ENCODE peak calls at places on chromosomes 11 and 22, in nine cellular contexts. W, H, K, A, U, V, R, F and M are unnamed samples.

GRCh38 chr22:22099833-22100812 is 117.5 kb upstream of the TOP3B start:
- DNase-seq in W (no peak), H (no peak), K (no peak), A (peak), U (no peak), V (no peak), R (no peak), F (peak), M (peak)

GRCh38 chr11:91075032-91075695 is 852.3 kb upstream of the CHORDC1 start:
- DNase-seq in W (no peak), H (no peak), K (no peak), A (no peak), U (no peak), V (no peak), R (no peak), F (no peak), M (no peak)

GRCh38 chr11:131408011-131408640 is 37.7 kb downstream of the NTM start:
- DNase-seq in W (peak), H (peak), K (peak), A (peak), U (no peak), V (no peak), R (peak), F (peak), M (no peak)

GRCh38 chr11:43918662-43919061 is 23.8 kb upstream of the C11orf96 start:
- DNase-seq in W (no peak), H (no peak), K (no peak), A (no peak), U (no peak), V (no peak), R (no peak), F (no peak), M (no peak)

GRCh38 chr22:49398646-49399045 is 429.0 kb downstream of the BRD1 start:
- DNase-seq in W (no peak), H (no peak), K (no peak), A (no peak), U (no peak), V (peak), R (peak), F (no peak), M (no peak)

GRCh38 chr22:17501679-17502285 is 61.5 kb upstream of the SLC25A18 start:
- DNase-seq in W (peak), H (peak), K (peak), A (peak), U (peak), V (no peak), R (no peak), F (peak), M (peak)

GRCh38 chr11:131549099-131549498 is 178.7 kb downstream of the NTM start:
- DNase-seq in W (no peak), H (no peak), K (no peak), A (no peak), U (no peak), V (no peak), R (no peak), F (no peak), M (no peak)

GRCh38 chr11:118789501-118790356 is 1.2 kb downstream of the DDX6 start:
- DNase-seq in W (peak), H (no peak), K (no peak), A (peak), U (peak), V (no peak), R (no peak), F (peak), M (peak)

GRCh38 chr11:12952094-12952493 is 57.0 kb upstream of the RASSF10 start:
- DNase-seq in W (no peak), H (no peak), K (no peak), A (no peak), U (no peak), V (no peak), R (no peak), F (no peak), M (no peak)

GRCh38 chr11:28518825-28519224 is 410.6 kb downstream of the METTL15 start:
- DNase-seq in W (no peak), H (no peak), K (no peak), A (no peak), U (no peak), V (no peak), R (no peak), F (no peak), M (no peak)

GRCh38 chr11:115963170-115963569 is 459.0 kb upstream of the CADM1 start:
- DNase-seq in W (no peak), H (no peak), K (no peak), A (no peak), U (no peak), V (no peak), R (no peak), F (peak), M (no peak)

GRCh38 chr11:111714522-111714921 is 51.7 kb downstream of the PPP2R1B start:
- DNase-seq in W (no peak), H (no peak), K (no peak), A (no peak), U (no peak), V (no peak), R (no peak), F (no peak), M (no peak)

GRCh38 chr11:129265125-129265788 is 73.1 kb upstream of the ARHGAP32 start:
- DNase-seq in W (no peak), H (no peak), K (no peak), A (no peak), U (no peak), V (no peak), R (no peak), F (no peak), M (no peak)

GRCh38 chr11:76073716-76074115 is 132.6 kb downstream of the WNT11 start:
- DNase-seq in W (no peak), H (no peak), K (no peak), A (no peak), U (no peak), V (no peak), R (no peak), F (peak), M (peak)

GRCh38 chr22:36191106-36191836 is 10.3 kb downstream of the APOL4 start:
- DNase-seq in W (no peak), H (no peak), K (no peak), A (no peak), U (no peak), V (no peak), R (no peak), F (peak), M (no peak)

GRCh38 chr22:29727248-29727551 is 7.4 kb downstream of the CABP7 start:
- DNase-seq in W (no peak), H (no peak), K (peak), A (peak), U (no peak), V (peak), R (no peak), F (peak), M (peak)

GRCh38 chr11:40271361-40271760 is 1188.1 kb downstream of the LRRC4C start:
- DNase-seq in W (no peak), H (no peak), K (no peak), A (no peak), U (no peak), V (no peak), R (no peak), F (no peak), M (no peak)

GRCh38 chr11:74626604-74627003 is 34.2 kb downstream of the POLD3 start:
- DNase-seq in W (no peak), H (no peak), K (no peak), A (no peak), U (no peak), V (no peak), R (no peak), F (no peak), M (no peak)

GRCh38 chr11:97364047-97364446 is 974.2 kb downstream of the JRKL start:
- DNase-seq in W (peak), H (no peak), K (no peak), A (no peak), U (no peak), V (no peak), R (no peak), F (peak), M (peak)

GRCh38 chr11:48669146-48669545 is 180.6 kb downstream of the OR4A47 start:
- DNase-seq in W (no peak), H (no peak), K (no peak), A (no peak), U (no peak), V (no peak), R (no peak), F (no peak), M (no peak)

GRCh38 chr11:503179-503981 is 3.7 kb downstream of the RNH1 start:
- DNase-seq in W (no peak), H (no peak), K (no peak), A (no peak), U (no peak), V (peak), R (peak), F (peak), M (peak)

GRCh38 chr11:123851110-123851509 is 34.4 kb downstream of the TMEM225 start:
- DNase-seq in W (no peak), H (no peak), K (no peak), A (no peak), U (no peak), V (no peak), R (no peak), F (no peak), M (no peak)

GRCh38 chr11:47155914-47156313 is 20.8 kb downstream of the ARFGAP2 start:
- DNase-seq in W (no peak), H (no peak), K (no peak), A (no peak), U (no peak), V (no peak), R (no peak), F (no peak), M (no peak)

GRCh38 chr11:112555491-112556364 is 295.1 kb upstream of the PLET1 start:
- DNase-seq in W (peak), H (peak), K (peak), A (peak), U (peak), V (peak), R (peak), F (peak), M (peak)

GRCh38 chr22:30325065-30325720 is 1.5 kb downstream of the TBC1D10A start:
- DNase-seq in W (peak), H (no peak), K (no peak), A (no peak), U (no peak), V (no peak), R (peak), F (peak), M (peak)

GRCh38 chr22:29270475-29271271 is 2.6 kb downstream of the EWSR1 start:
- DNase-seq in W (peak), H (peak), K (peak), A (peak), U (no peak), V (no peak), R (no peak), F (peak), M (peak)

GRCh38 chr11:3808846-3809623 is 675 bp downstream of the PGAP2 start:
- DNase-seq in W (peak), H (peak), K (peak), A (peak), U (no peak), V (no peak), R (peak), F (peak), M (peak)

GRCh38 chr11:118628432-118628831 is 21.0 kb downstream of the PHLDB1 start:
- DNase-seq in W (no peak), H (no peak), K (no peak), A (no peak), U (no peak), V (no peak), R (no peak), F (no peak), M (no peak)

GRCh38 chr11:1520209-1520986 is 33.8 kb upstream of the MOB2 start:
- DNase-seq in W (no peak), H (no peak), K (no peak), A (no peak), U (no peak), V (no peak), R (no peak), F (no peak), M (no peak)

GRCh38 chr11:86186420-86186819 is 58.1 kb upstream of the EED start:
- DNase-seq in W (no peak), H (no peak), K (no peak), A (no peak), U (no peak), V (no peak), R (no peak), F (no peak), M (no peak)

GRCh38 chr11:10866893-10867331 is 9.1 kb upstream of the ZBED5 start:
- DNase-seq in W (peak), H (no peak), K (no peak), A (no peak), U (no peak), V (no peak), R (peak), F (peak), M (no peak)

GRCh38 chr11:1896895-1897294 is 5.2 kb upstream of the PRR33 start:
- DNase-seq in W (no peak), H (no peak), K (no peak), A (no peak), U (no peak), V (peak), R (no peak), F (no peak), M (no peak)

GRCh38 chr11:819129-819931 is 616 bp downstream of the PNPLA2 start:
- DNase-seq in W (peak), H (no peak), K (peak), A (peak), U (peak), V (peak), R (peak), F (peak), M (peak)

GRCh38 chr22:29457730-29458129 is 19.3 kb downstream of the RFPL1 start:
- DNase-seq in W (no peak), H (no peak), K (peak), A (peak), U (peak), V (no peak), R (peak), F (peak), M (peak)

GRCh38 chr22:45504703-45505341 is 2.1 kb downstream of the FBLN1 start:
- DNase-seq in W (no peak), H (no peak), K (no peak), A (no peak), U (no peak), V (no peak), R (peak), F (peak), M (no peak)

GRCh38 chr11:79439893-79440450 is 858 bp downstream of the TENM4 start:
- DNase-seq in W (no peak), H (no peak), K (no peak), A (no peak), U (peak), V (peak), R (peak), F (no peak), M (no peak)

GRCh38 chr11:16881074-16881709 is 133.0 kb downstream of the PLEKHA7 start:
- DNase-seq in W (peak), H (no peak), K (no peak), A (no peak), U (peak), V (no peak), R (peak), F (peak), M (peak)